ENCODE peak calls at places on chromosome 3, in eight cellular contexts. P, X, L, N, D, M, I and T are unnamed samples.

GRCh38 chr3:65445573-65446204 is 593.0 kb downstream of the MAGI1 start:
- DNase-seq in L (no peak), N (no peak), X (no peak), P (no peak), D (no peak), I (no peak), M (no peak), T (no peak)

GRCh38 chr3:194137314-194138097 is 1.6 kb downstream of the HES1 start:
- DNase-seq in P (peak), L (no peak), D (peak), M (peak), I (no peak), X (peak), N (peak), T (no peak)

GRCh38 chr3:106699093-106699492 is 678.1 kb upstream of the CCDC54 start:
- DNase-seq in D (no peak), I (no peak), L (no peak), N (no peak), P (no peak), M (no peak), X (peak), T (no peak)

GRCh38 chr3:12737853-12738252 is 21.2 kb downstream of the TMEM40 start:
- DNase-seq in I (no peak), L (no peak), D (no peak), M (no peak), N (no peak), P (no peak), X (no peak), T (no peak)

GRCh38 chr3:195297446-195297845 is 26.5 kb upstream of the XXYLT1 start:
- DNase-seq in N (no peak), L (no peak), I (no peak), P (no peak), X (no peak), M (no peak), D (no peak), T (no peak)

GRCh38 chr3:4834403-4834866 is 144.8 kb upstream of the BHLHE40 start:
- DNase-seq in D (peak), L (no peak), N (no peak), M (peak), X (no peak), I (no peak), P (peak), T (no peak)

GRCh38 chr3:64266065-64266874 is 41.0 kb upstream of the PRICKLE2 start:
- DNase-seq in D (no peak), M (no peak), P (no peak), I (peak), N (peak), L (peak), X (no peak), T (peak)

GRCh38 chr3:81308296-81308695 is 453.1 kb downstream of the GBE1 start:
- DNase-seq in L (no peak), M (no peak), I (no peak), N (peak), P (no peak), X (no peak), D (no peak), T (no peak)

GRCh38 chr3:128122013-128122412 is 1.6 kb downstream of the RUVBL1 start:
- DNase-seq in M (no peak), L (no peak), D (no peak), I (no peak), X (no peak), N (no peak), P (no peak), T (no peak)